ENCODE peak calls at places on chromosomes 2 and 18, in seven cellular contexts. E is NCI-H187 treated with DMSO at 0.1 percent for 48 hours; J is T-helper 2 cell; G is NCI-H226; Y is EL; Q is left colon; T is activated naive CD8-positive, alpha-beta T cell treated with anti-CD3 and anti-CD28 coated beads, Interleukin-2, amount 50 U/mL, for 24 hours. M is an unnamed sample.

GRCh38 chr2:36597532-36598377 is at the start of gene FEZ2:
- DNase-seq in Q (peak; percentile 85), T (peak; percentile 78), Y (peak; percentile 86), J (peak; percentile 28), E (no peak), G (peak; percentile 78), M (peak; percentile 74)

GRCh38 chr2:69831354-69831905 is 2.0 kb downstream of the GMCL1 start:
- DNase-seq in G (no peak), Y (peak; percentile 34), Q (no peak), J (no peak), T (no peak), E (no peak), M (no peak)

GRCh38 chr2:31765078-31765835 is 184.5 kb upstream of the SRD5A2 start:
- DNase-seq in Q (no peak), G (no peak), J (no peak), Y (no peak), T (no peak), E (no peak), M (no peak)

GRCh38 chr2:104864751-104865470 is 11.0 kb downstream of the POU3F3 start:
- DNase-seq in J (no peak), Q (no peak), G (no peak), T (no peak), E (no peak), Y (no peak), M (no peak)

GRCh38 chr2:231614559-231615057 is 21.9 kb downstream of the TEX44 start:
- DNase-seq in Y (no peak), T (peak; percentile 75), Q (no peak), J (no peak), G (no peak), E (no peak), M (no peak)

GRCh38 chr2:105569616-105570015 is 170.8 kb upstream of the FHL2 start:
- DNase-seq in T (no peak), J (no peak), Y (no peak), G (no peak), Q (no peak), E (no peak), M (no peak)

GRCh38 chr18:22005191-22005824 is 164.1 kb upstream of the GATA6 start:
- DNase-seq in Y (no peak), G (no peak), J (no peak), E (no peak), Q (peak; percentile 31), T (no peak), M (no peak)

GRCh38 chr2:174176898-174177297 is 71.4 kb downstream of the OLA1 start:
- DNase-seq in T (no peak), Y (peak; percentile 20), J (no peak), G (peak; percentile 78), Q (no peak), E (peak; percentile 4), M (peak; percentile 73)

GRCh38 chr2:229539628-229540027 is 174.7 kb downstream of the DNER start:
- DNase-seq in E (no peak), T (no peak), Y (peak; percentile 49), Q (no peak), J (no peak), G (peak; percentile 65), M (no peak)

GRCh38 chr18:12043811-12044210 is 49.8 kb upstream of the ANKRD62 start:
- DNase-seq in J (no peak), G (no peak), Q (no peak), E (no peak), T (no peak), Y (no peak), M (no peak)

GRCh38 chr2:168344706-168345105 is 97.3 kb upstream of the STK39 start:
- DNase-seq in J (no peak), Y (no peak), T (no peak), Q (no peak), E (no peak), G (no peak), M (no peak)

GRCh38 chr2:223114170-223114569 is 62.2 kb downstream of the KCNE4 start:
- DNase-seq in Y (peak; percentile 33), Q (no peak), T (no peak), J (no peak), G (no peak), E (no peak), M (no peak)

GRCh38 chr2:40101076-40101688 is 322.1 kb upstream of the THUMPD2 start:
- DNase-seq in T (no peak), Y (peak; percentile 83), E (peak; percentile 84), Q (no peak), G (peak; percentile 59), J (no peak), M (no peak)